ENCODE peak calls at places on chromosomes 13 and 19, in five cellular contexts. N is fibroblast of the aortic adventitia, D is sigmoid colon, V is lower leg skin, O is body of pancreas. U is an unnamed sample.

GRCh38 chr13:23159205-23159586 is 21.6 kb upstream of the SGCG start:
- DNase-seq in V (no peak), D (no peak), N (peak; percentile 2), O (no peak), U (no peak)

GRCh38 chr19:8231073-8231604 is 22.0 kb downstream of the CERS4 start:
- DNase-seq in D (no peak), O (no peak), V (no peak), N (no peak), U (no peak)

GRCh38 chr13:48159436-48160225 is 64.7 kb upstream of the MED4 start:
- DNase-seq in V (no peak), O (no peak), D (no peak), N (peak; percentile 17), U (no peak)

GRCh38 chr13:73268306-73268705 is 209.5 kb downstream of the KLF5 start:
- DNase-seq in N (peak; percentile 34), D (no peak), O (no peak), V (no peak), U (peak; percentile 31)

GRCh38 chr19:41373993-41374392 is 2.3 kb upstream of the TMEM91 start:
- DNase-seq in O (peak; percentile 89), N (peak; percentile 92), D (peak; percentile 97), V (no peak), U (peak; percentile 55)

GRCh38 chr19:18289471-18290066 is 8.1 kb upstream of the JUND start:
- DNase-seq in N (no peak), V (no peak), D (no peak), O (no peak), U (no peak)

GRCh38 chr19:1252818-1253513 is 4.6 kb downstream of the MIDN start:
- DNase-seq in D (peak; percentile 98), V (peak; percentile 93), O (peak; percentile 86), N (peak; percentile 97), U (peak; percentile 96)

GRCh38 chr13:20351279-20352022 is 119.3 kb upstream of the GJB6 start:
- DNase-seq in D (no peak), N (peak; percentile 38), O (no peak), V (no peak), U (peak; percentile 72)

GRCh38 chr13:27496851-27497250 is 46.5 kb upstream of the MTIF3 start:
- DNase-seq in O (no peak), D (no peak), V (no peak), N (no peak), U (no peak)

GRCh38 chr19:38308006-38308766 is 4.1 kb downstream of the C19orf33 start:
- DNase-seq in O (no peak), N (no peak), V (no peak), D (no peak), U (no peak)

GRCh38 chr19:45496349-45496953 is 396 bp downstream of the RTN2 start:
- DNase-seq in V (no peak), D (no peak), O (peak; percentile 50), N (no peak), U (no peak)

GRCh38 chr19:10726268-10726667 is 8.4 kb downstream of the DNM2 start:
- DNase-seq in O (no peak), V (no peak), D (no peak), N (no peak), U (no peak)

GRCh38 chr19:10725415-10725814 is 7.5 kb downstream of the DNM2 start:
- DNase-seq in D (no peak), N (no peak), V (no peak), O (no peak), U (no peak)

GRCh38 chr19:10727599-10728250 is 9.8 kb downstream of the DNM2 start:
- DNase-seq in O (no peak), D (no peak), V (no peak), N (no peak), U (no peak)

GRCh38 chr19:10720607-10721125 is 2.8 kb downstream of the DNM2 start:
- DNase-seq in D (no peak), O (no peak), V (no peak), N (no peak), U (no peak)

DNA sequence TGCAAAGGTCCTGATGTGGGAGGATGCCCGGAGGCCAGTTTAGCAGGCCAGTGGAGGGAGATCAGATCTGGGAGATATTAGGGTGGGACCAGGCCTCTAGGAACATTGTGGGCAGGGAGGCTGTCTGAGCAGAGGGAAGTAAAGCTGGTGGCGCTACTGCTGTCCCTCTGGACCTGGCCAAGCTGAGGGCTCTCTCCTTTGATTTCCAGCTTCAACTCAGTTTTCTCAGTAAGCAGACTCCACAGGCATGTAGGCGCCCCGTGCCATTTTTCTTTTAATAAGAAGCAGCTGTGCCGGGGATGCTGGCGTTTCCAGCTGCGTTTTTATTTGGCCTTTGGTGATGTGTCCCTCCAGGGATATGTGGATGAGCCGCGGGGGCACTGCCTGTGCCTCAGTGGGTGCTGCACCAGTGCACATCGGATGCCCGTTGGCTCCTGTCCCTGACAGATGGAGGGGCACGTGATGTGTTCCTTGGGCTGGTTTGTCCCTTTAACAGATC is 6.7 kb downstream of the DNM2 start:
- DNase-seq in O (no peak), V (no peak), D (no peak), N (peak; percentile 40), U (peak; percentile 25)
- H3K4me3 ChIP-seq in O (no peak overlapping the region), V (no peak overlapping the region), D (no peak overlapping the region), N (no peak overlapping the region), U (no peak overlapping the region)

DNA sequence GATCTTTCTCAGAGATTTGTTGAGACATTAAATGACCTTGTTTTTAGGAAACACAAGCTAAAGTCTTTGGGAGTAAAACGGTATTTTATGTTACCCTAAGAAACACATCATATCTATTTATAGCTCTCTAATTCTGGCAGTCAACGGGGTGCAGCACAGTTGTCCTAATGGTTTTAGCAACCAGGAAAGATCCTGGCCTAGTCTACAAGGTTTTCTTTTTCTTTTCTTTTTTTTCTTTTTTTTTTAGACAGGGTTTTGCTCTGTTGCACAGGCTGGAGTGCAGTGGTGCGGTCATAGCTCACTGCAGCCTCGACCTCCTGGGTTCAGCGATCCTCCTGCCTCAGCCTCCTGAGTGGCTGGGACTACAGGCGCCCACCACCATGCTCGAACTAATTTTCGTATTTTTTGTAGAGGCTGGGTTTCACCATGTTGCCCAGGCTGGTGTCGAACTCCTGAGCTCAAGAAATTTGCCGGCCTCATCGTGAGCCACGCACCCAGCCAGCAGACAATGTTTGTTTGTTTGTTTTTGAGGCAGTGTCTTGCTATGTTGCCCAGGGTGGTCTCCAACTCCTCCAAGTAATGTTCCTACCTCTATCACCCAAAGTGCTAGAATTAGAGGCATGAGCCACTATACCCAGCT is 759 bp upstream of the COX7A1 start:
- DNase-seq in O (no peak), V (no peak), N (no peak), D (no peak), U (no peak)
- H3K4me3 ChIP-seq in O (no peak overlapping the region), V (no peak overlapping the region), N (peak overlapping the region; percentile 56), D (peak overlapping the region; percentile 51), U (peak overlapping the region; percentile 51)

GRCh38 chr13:90717451-90717936 is 630.0 kb upstream of the MIR17HG start:
- DNase-seq in O (no peak), V (no peak), N (peak; percentile 59), D (no peak), U (peak; percentile 35)
- H3K4me3 ChIP-seq in O (no peak overlapping the region), V (no peak overlapping the region), N (no peak overlapping the region), D (no peak overlapping the region), U (no peak overlapping the region)

DNA sequence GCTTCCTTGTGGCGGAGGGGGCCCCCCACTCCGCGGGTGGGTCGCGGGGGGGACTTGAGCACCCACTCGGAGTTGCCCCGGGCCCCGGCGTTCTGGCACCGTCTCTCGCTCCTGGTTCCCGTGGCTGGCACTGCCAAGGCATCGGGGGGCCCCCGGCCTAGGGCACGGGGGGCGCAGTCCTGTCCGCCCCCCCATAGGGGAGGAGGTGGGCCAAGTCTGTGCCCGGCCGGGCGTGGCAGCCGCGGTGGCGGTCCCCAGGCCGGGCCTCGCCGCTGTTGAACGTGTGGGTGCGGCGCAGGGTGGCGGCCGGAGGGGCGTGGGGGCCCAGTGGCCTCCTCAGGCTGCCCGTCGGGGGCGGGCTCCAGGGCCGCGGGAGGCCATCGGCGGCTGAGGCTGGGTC is 3.6 kb upstream of the LRG1 start:
- DNase-seq in N (no peak), D (no peak), O (no peak), V (no peak), U (no peak)
- H3K4me3 ChIP-seq in N (no peak overlapping the region), D (no peak overlapping the region), O (no peak overlapping the region), V (no peak overlapping the region), U (no peak overlapping the region)